ENCODE peak calls at places on chromosomes 13 and 19, in five cellular contexts. One of them, this sample, is unnamed. For H3K36me3, the result is how much of the 10 kb centered on the place peaks cover.

GRCh38 chr13:42041684-42042035 is 6.8 kb upstream of the DGKH start:
- DNase-seq in lower lobe of right lung: peak
- DNase-seq in GM23338: peak
- DNase-seq in Panc1: no peak
- DNase-seq in left lung: peak
- DNase-seq in this sample: no peak

GRCh38 chr19:35006342-35006998 is 6.3 kb downstream of the GRAMD1A start:
- DNase-seq in lower lobe of right lung: peak
- DNase-seq in GM23338: no peak
- DNase-seq in Panc1: peak
- DNase-seq in left lung: peak
- DNase-seq in this sample: no peak

GRCh38 chr19:19386373-19386869 is 19.1 kb upstream of the GATAD2A start:
- DNase-seq in lower lobe of right lung: no peak
- DNase-seq in GM23338: peak
- DNase-seq in Panc1: no peak
- DNase-seq in left lung: no peak
- DNase-seq in this sample: no peak

GRCh38 chr13:50668882-50669281 is 174.6 kb downstream of the DLEU7 start:
- DNase-seq in lower lobe of right lung: no peak
- DNase-seq in GM23338: no peak
- DNase-seq in Panc1: no peak
- DNase-seq in left lung: no peak
- DNase-seq in this sample: no peak

GRCh38 chr19:20359933-20360720 is 193.1 kb downstream of the ZNF486 start:
- DNase-seq in lower lobe of right lung: no peak
- DNase-seq in GM23338: peak
- DNase-seq in Panc1: no peak
- DNase-seq in left lung: no peak
- DNase-seq in this sample: no peak

GRCh38 chr13:113445791-113446487 is 7.3 kb downstream of the ADPRHL1 start:
- DNase-seq in lower lobe of right lung: no peak
- DNase-seq in GM23338: no peak
- DNase-seq in Panc1: no peak
- DNase-seq in left lung: no peak
- DNase-seq in this sample: no peak

GRCh38 chr13:94704347-94705080 is 7.8 kb downstream of the SOX21 start:
- DNase-seq in lower lobe of right lung: no peak
- DNase-seq in GM23338: peak
- DNase-seq in Panc1: no peak
- DNase-seq in left lung: no peak
- DNase-seq in this sample: no peak

GRCh38 chr19:55563261-55563690 is 17.4 kb downstream of the ZNF579 start:
- DNase-seq in lower lobe of right lung: no peak
- DNase-seq in GM23338: no peak
- DNase-seq in Panc1: no peak
- DNase-seq in left lung: no peak
- DNase-seq in this sample: no peak

GRCh38 chr19:11767633-11768133 is 883 bp downstream of the ZNF441 start:
- DNase-seq in lower lobe of right lung: peak
- DNase-seq in GM23338: peak
- DNase-seq in Panc1: no peak
- DNase-seq in left lung: peak
- DNase-seq in this sample: no peak

GRCh38 chr19:32255566-32256295 is 89.7 kb upstream of the ZNF507 start:
- DNase-seq in lower lobe of right lung: no peak
- DNase-seq in GM23338: no peak
- DNase-seq in Panc1: no peak
- DNase-seq in left lung: no peak
- DNase-seq in this sample: no peak

GRCh38 chr13:23279321-23279720 is 98.5 kb downstream of the SGCG start:
- DNase-seq in lower lobe of right lung: no peak
- DNase-seq in GM23338: no peak
- DNase-seq in Panc1: no peak
- DNase-seq in left lung: no peak
- DNase-seq in this sample: no peak

GRCh38 chr13:24661713-24662112 is 18.5 kb upstream of the ATP12A start:
- DNase-seq in lower lobe of right lung: no peak
- DNase-seq in GM23338: no peak
- DNase-seq in Panc1: no peak
- DNase-seq in left lung: no peak
- DNase-seq in this sample: no peak

GRCh38 chr13:94444826-94445225 is 34.7 kb downstream of the DCT start:
- DNase-seq in lower lobe of right lung: no peak
- DNase-seq in GM23338: no peak
- DNase-seq in Panc1: no peak
- DNase-seq in left lung: no peak
- DNase-seq in this sample: no peak

GRCh38 chr13:65605386-65605785 is 1624.8 kb downstream of the PCDH9 start:
- DNase-seq in lower lobe of right lung: no peak
- DNase-seq in GM23338: no peak
- DNase-seq in Panc1: no peak
- DNase-seq in left lung: no peak
- DNase-seq in this sample: no peak

GRCh38 chr13:112623051-112623711 is 35.2 kb upstream of the TUBGCP3 start:
- DNase-seq in lower lobe of right lung: no peak
- DNase-seq in GM23338: no peak
- DNase-seq in Panc1: no peak
- DNase-seq in left lung: no peak
- DNase-seq in this sample: no peak

GRCh38 chr13:80177327-80177726 is 163.6 kb downstream of the SPRY2 start:
- DNase-seq in lower lobe of right lung: no peak
- DNase-seq in GM23338: peak
- DNase-seq in Panc1: no peak
- DNase-seq in left lung: no peak
- DNase-seq in this sample: no peak

GRCh38 chr13:73335226-73335625 is 276.4 kb downstream of the KLF5 start:
- DNase-seq in lower lobe of right lung: no peak
- DNase-seq in GM23338: no peak
- DNase-seq in Panc1: peak
- DNase-seq in left lung: no peak
- DNase-seq in this sample: no peak

GRCh38 chr19:15463865-15464371 is 426 bp downstream of the RASAL3 start:
- DNase-seq in lower lobe of right lung: peak
- DNase-seq in GM23338: peak
- DNase-seq in Panc1: no peak
- DNase-seq in left lung: peak
- DNase-seq in this sample: peak

GRCh38 chr13:98206946-98207345 is 29.9 kb upstream of the RNF113B start:
- DNase-seq in lower lobe of right lung: no peak
- DNase-seq in GM23338: no peak
- DNase-seq in Panc1: no peak
- DNase-seq in left lung: no peak
- DNase-seq in this sample: no peak

GRCh38 chr13:34300559-34300958 is 482.6 kb downstream of the RFC3 start:
- DNase-seq in lower lobe of right lung: no peak
- DNase-seq in GM23338: no peak
- DNase-seq in Panc1: no peak
- DNase-seq in left lung: no peak
- DNase-seq in this sample: no peak

GRCh38 chr13:34290661-34291060 is 472.7 kb downstream of the RFC3 start:
- DNase-seq in lower lobe of right lung: no peak
- DNase-seq in GM23338: no peak
- DNase-seq in Panc1: no peak
- DNase-seq in left lung: no peak
- DNase-seq in this sample: no peak

GRCh38 chr13:34294483-34295129 is 476.7 kb downstream of the RFC3 start:
- DNase-seq in lower lobe of right lung: no peak
- DNase-seq in GM23338: no peak
- DNase-seq in Panc1: no peak
- DNase-seq in left lung: no peak
- DNase-seq in this sample: no peak
- H3K27ac ChIP-seq in lower lobe of right lung: no peak
- H3K27ac ChIP-seq in GM23338: no peak
- H3K27ac ChIP-seq in Panc1: no peak
- H3K27ac ChIP-seq in left lung: no peak
- H3K27ac ChIP-seq in this sample: no peak

DNA sequence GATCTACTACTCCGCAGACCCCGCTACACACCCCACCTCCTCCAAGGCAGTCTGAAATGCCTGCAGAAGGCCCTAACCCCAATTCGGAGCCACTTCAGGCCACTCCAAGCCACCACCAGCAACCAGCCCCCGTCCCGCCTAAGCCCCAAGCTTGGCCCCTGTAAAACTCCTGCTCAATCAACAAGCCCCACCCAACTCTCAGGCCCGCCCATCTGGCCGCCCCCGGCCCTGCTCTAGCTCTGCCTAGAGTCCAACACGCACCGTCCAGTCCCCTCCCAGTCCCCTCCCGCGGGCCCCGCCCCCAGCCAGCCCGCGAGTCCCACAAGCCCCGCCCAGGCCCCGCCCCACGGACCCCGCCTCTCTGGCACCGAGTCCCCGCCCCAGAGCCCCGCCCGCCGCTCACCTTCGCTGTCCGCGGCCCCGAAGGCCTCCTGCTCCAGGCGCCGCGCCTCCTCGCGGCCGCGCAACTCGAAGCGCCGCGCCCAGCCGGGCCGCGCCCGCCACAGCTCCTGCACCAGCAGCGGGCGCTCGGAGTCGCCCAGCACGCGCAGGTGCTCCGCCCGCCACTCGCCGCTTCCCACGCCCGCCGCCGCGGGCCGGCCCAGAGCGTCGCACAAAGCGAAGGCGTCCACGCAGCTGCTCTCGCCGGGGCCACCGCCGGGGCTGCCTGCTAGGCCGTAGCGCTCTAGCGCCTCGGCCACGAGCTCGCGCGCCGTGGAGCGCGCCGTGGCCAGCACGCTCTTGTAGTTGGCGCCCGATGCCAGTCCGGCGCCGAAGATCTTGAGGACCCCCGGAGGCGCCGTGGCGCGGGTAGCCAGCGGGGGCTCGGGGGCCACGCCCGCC is 1.6 kb downstream of the RASIP1 start:
- DNase-seq in lower lobe of right lung: peak
- DNase-seq in GM23338: peak
- DNase-seq in Panc1: no peak
- DNase-seq in left lung: peak
- DNase-seq in this sample: no peak
- TF ChIP-seq CTCF in lower lobe of right lung: peak
- TF ChIP-seq CTCF in GM23338: no peak
- TF ChIP-seq CTCF in Panc1: no peak
- TF ChIP-seq CTCF in left lung: peak
- TF ChIP-seq CTCF in this sample: peak

DNA sequence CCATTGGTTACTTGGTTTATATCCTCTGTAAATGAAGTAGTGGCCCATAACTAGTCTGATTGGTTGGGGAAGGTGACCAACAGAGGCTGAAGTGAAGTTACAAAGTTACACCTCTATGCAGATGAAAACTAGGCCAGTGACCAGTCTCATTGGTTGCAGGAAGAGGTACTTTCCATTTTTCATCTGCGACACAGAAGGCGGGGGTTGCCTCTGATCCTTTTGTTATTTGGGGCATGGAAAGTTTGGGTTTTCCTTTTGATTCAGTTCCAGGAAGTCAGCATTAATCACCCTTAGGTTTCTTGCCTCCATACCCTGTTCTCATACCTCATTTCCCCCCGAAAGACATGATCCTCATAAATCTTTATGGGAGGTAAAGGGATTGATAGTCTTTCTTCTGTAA is 20.2 kb downstream of the ZNF544 start:
- DNase-seq in lower lobe of right lung: no peak
- DNase-seq in GM23338: no peak
- DNase-seq in Panc1: no peak
- DNase-seq in left lung: no peak
- DNase-seq in this sample: no peak
- H3K36me3 ChIP-seq in lower lobe of right lung: half or more
- H3K36me3 ChIP-seq in GM23338: half or more
- H3K36me3 ChIP-seq in Panc1: under half
- H3K36me3 ChIP-seq in left lung: half or more
- H3K36me3 ChIP-seq in this sample: half or more

GRCh38 chr13:44106231-44107152 is 226.8 kb downstream of the LACC1 start:
- DNase-seq in lower lobe of right lung: no peak
- DNase-seq in GM23338: no peak
- DNase-seq in Panc1: no peak
- DNase-seq in left lung: no peak
- DNase-seq in this sample: no peak
- H3K27ac ChIP-seq in lower lobe of right lung: no peak
- H3K27ac ChIP-seq in GM23338: no peak
- H3K27ac ChIP-seq in Panc1: no peak
- H3K27ac ChIP-seq in left lung: no peak
- H3K27ac ChIP-seq in this sample: no peak

GRCh38 chr13:102688306-102688973 is 6.4 kb downstream of the METTL21C start:
- DNase-seq in lower lobe of right lung: no peak
- DNase-seq in GM23338: peak
- DNase-seq in Panc1: no peak
- DNase-seq in left lung: no peak
- DNase-seq in this sample: no peak
- TF ChIP-seq CTCF in lower lobe of right lung: no peak
- TF ChIP-seq CTCF in GM23338: no peak
- TF ChIP-seq CTCF in Panc1: no peak
- TF ChIP-seq CTCF in left lung: no peak
- TF ChIP-seq CTCF in this sample: no peak

GRCh38 chr19:47742636-47743035 is 2.7 kb upstream of the NOP53 start:
- DNase-seq in lower lobe of right lung: no peak
- DNase-seq in GM23338: peak
- DNase-seq in Panc1: no peak
- DNase-seq in left lung: no peak
- DNase-seq in this sample: no peak
- H3K36me3 ChIP-seq in lower lobe of right lung: half or more
- H3K36me3 ChIP-seq in GM23338: under half
- H3K36me3 ChIP-seq in Panc1: under half
- H3K36me3 ChIP-seq in left lung: half or more
- H3K36me3 ChIP-seq in this sample: half or more

DNA sequence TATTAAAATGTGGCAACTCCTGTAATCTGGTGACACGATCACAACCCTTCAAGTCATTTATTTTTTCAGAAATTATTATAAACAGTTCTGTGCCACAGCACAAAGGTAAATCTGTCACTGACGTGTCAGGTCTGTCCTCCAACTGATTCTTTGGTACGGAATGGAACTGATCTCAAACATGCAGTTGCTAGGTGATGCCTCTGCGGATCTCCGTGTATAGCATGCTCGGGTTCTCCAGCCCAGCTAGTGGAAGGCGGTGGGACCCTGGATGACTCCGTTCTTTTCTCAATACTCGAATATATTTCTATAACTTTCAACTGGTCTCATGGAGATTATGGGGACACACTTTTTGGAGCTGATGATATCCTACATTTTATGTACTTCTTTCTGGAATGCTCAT is 11.0 kb downstream of the RANBP3 start:
- DNase-seq in lower lobe of right lung: no peak
- DNase-seq in GM23338: no peak
- DNase-seq in Panc1: no peak
- DNase-seq in left lung: no peak
- DNase-seq in this sample: no peak
- H3K27ac ChIP-seq in lower lobe of right lung: peak
- H3K27ac ChIP-seq in GM23338: no peak
- H3K27ac ChIP-seq in Panc1: no peak
- H3K27ac ChIP-seq in left lung: peak
- H3K27ac ChIP-seq in this sample: no peak

DNA sequence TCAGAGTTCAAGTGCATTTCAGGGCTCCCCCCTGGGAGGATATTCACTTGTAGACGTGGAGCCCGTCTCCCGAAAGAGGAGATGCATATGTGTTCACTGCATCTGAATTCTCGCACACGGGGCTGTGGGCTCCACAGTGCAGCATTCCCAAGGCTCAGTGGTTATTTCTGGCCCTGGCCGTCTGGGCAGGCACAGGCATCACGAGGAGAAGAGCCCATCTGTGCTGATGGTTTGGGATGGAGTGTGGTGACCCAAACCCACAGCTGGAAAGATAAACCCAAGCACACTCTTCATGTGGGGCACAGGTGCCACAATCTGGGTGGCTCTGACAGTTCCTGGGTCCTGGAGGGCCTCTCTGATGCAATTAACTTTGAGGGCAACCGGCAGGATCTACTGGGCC is 242.1 kb downstream of the TSHZ3 start:
- DNase-seq in lower lobe of right lung: no peak
- DNase-seq in GM23338: no peak
- DNase-seq in Panc1: no peak
- DNase-seq in left lung: no peak
- DNase-seq in this sample: no peak
- TF ChIP-seq CTCF in lower lobe of right lung: no peak
- TF ChIP-seq CTCF in GM23338: no peak
- TF ChIP-seq CTCF in Panc1: no peak
- TF ChIP-seq CTCF in left lung: no peak
- TF ChIP-seq CTCF in this sample: no peak